ENCODE peak calls at places on chromosomes 1 and 21, in eight cellular contexts. J, W, M, U, X, T, P and Y are unnamed samples.

GRCh38 chr1:117036018-117036421 is 24.1 kb upstream of the TTF2 start:
- DNase-seq in J (no peak), W (no peak), M (no peak), U (no peak), X (no peak), T (no peak), P (peak; percentile 32), Y (no peak)

GRCh38 chr1:1941211-1941841 is 22.2 kb upstream of the TMEM52 start:
- DNase-seq in J (no peak), W (no peak), M (no peak), U (no peak), X (no peak), T (no peak), P (no peak), Y (no peak)

GRCh38 chr1:8595919-8596318 is 221.5 kb downstream of the RERE start:
- DNase-seq in J (peak; percentile 84), W (no peak), M (peak; percentile 58), U (no peak), X (no peak), T (no peak), P (no peak), Y (no peak)

GRCh38 chr21:35196128-35196527 is 147.0 kb upstream of the RUNX1 start:
- DNase-seq in J (no peak), W (no peak), M (no peak), U (no peak), X (no peak), T (no peak), P (no peak), Y (no peak)

GRCh38 chr1:45340816-45341215 is 576 bp upstream of the MUTYH start:
- DNase-seq in J (no peak), W (no peak), M (peak; percentile 18), U (no peak), X (peak; percentile 22), T (no peak), P (peak; percentile 10), Y (no peak)

GRCh38 chr1:76881726-76882125 is 14.4 kb downstream of the ST6GALNAC5 start:
- DNase-seq in J (no peak), W (no peak), M (no peak), U (no peak), X (no peak), T (no peak), P (no peak), Y (no peak)

GRCh38 chr1:145858238-145858936 is 494 bp downstream of the PIAS3 start:
- DNase-seq in J (peak; percentile 19), W (peak; percentile 77), M (peak; percentile 17), U (peak; percentile 83), X (peak; percentile 34), T (peak; percentile 51), P (peak; percentile 40), Y (peak; percentile 22)

GRCh38 chr1:173240609-173241008 is 33.5 kb upstream of the TNFSF4 start:
- DNase-seq in J (no peak), W (no peak), M (no peak), U (no peak), X (no peak), T (no peak), P (no peak), Y (no peak)

GRCh38 chr21:45286671-45287437 is 841 bp downstream of the POFUT2 start:
- DNase-seq in J (peak; percentile 15), W (no peak), M (no peak), U (peak; percentile 64), X (no peak), T (peak; percentile 28), P (no peak), Y (no peak)

GRCh38 chr1:165129568-165130164 is 226.8 kb downstream of the LMX1A start:
- DNase-seq in J (peak; percentile 9), W (peak; percentile 79), M (peak; percentile 23), U (no peak), X (peak; percentile 23), T (peak; percentile 67), P (peak; percentile 42), Y (peak; percentile 14)

GRCh38 chr1:7703321-7704213 is 67.5 kb upstream of the VAMP3 start:
- DNase-seq in J (no peak), W (peak; percentile 19), M (no peak), U (no peak), X (no peak), T (peak; percentile 28), P (no peak), Y (no peak)

GRCh38 chr1:95990033-95990432 is 731.6 kb upstream of the PTBP2 start:
- DNase-seq in J (no peak), W (no peak), M (no peak), U (no peak), X (no peak), T (no peak), P (no peak), Y (no peak)

GRCh38 chr1:201288007-201288406 is 4.7 kb downstream of the PKP1 start:
- DNase-seq in J (no peak), W (no peak), M (no peak), U (peak; percentile 28), X (no peak), T (no peak), P (no peak), Y (no peak)
- H3K4me3 ChIP-seq in J (no peak overlapping the region), W (no peak overlapping the region), M (no peak overlapping the region), U (no peak overlapping the region), X (no peak overlapping the region), T (no peak overlapping the region), P (no peak overlapping the region), Y (no peak overlapping the region)

GRCh38 chr1:98556521-98557158 is 104.9 kb upstream of the SNX7 start:
- DNase-seq in J (peak; percentile 22), W (no peak), M (peak; percentile 32), U (no peak), X (peak; percentile 46), T (no peak), P (peak; percentile 45), Y (peak; percentile 6)
- TF ChIP-seq CTCF in J (peak; percentile 45), W (peak; percentile 11), M (peak; percentile 54), U (no peak), X (peak; percentile 44), T (peak; percentile 13), P (peak; percentile 55), Y (peak; percentile 49)

GRCh38 chr1:234125283-234125682 is 220.8 kb downstream of the SLC35F3 start:
- DNase-seq in J (peak; percentile 44), W (peak; percentile 11), M (peak; percentile 3), U (no peak), X (peak; percentile 7), T (no peak), P (no peak), Y (peak; percentile 22)
- H3K4me3 ChIP-seq in J (no peak overlapping the region), W (no peak overlapping the region), M (no peak overlapping the region), U (no peak overlapping the region), X (no peak overlapping the region), T (no peak overlapping the region), P (no peak overlapping the region), Y (no peak overlapping the region)

DNA sequence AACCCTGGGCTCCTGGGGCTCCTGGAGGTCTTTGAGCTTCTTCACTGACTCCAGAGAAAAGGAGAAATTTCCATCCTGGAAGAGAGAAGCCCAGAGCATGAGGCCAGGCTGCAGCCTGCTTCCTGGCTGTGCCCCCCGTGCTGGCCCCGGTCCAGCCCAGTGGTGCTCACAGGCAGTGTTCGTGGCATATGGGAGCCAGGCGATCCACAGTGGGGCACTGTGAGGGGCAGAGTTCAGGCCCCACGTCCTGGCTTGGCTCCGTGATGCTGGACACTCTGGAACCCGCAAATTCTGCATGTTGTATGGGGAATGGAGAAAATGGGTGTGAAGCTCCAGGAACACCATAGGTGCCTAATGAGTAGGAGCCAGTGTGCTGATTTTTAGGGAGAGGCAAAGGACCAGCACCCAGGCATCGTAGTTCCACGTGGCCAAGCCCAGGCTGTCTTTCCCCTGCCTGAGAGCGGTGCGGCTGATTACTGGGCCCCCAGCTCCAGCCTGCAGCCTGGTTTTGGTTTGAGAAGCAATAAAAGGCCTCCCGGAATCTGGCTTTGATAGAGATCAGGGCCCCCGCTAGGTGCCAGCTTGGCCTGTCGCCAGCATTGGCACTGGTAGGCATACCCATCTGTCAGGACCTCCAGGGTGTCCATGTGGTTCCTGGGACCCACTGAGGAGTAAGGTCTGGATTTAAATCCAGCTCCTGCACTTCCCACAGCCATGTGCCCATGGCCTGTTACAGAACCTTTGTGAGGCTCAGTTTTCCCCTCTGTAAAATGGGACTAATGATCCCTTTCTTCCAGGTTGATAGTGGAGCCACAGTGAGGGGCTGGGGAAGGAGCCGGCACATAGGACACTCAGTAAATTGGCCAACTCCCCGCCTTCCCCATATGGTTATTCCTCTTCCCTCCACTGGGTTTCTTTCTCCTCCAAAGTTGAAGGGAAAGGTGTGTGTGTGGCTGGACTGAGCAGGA is 725 bp downstream of the GUCA2A start:
- DNase-seq in J (no peak), W (no peak), M (no peak), U (peak; percentile 56), X (no peak), T (no peak), P (no peak), Y (no peak)
- TF ChIP-seq CTCF in J (no peak), W (no peak), M (no peak), U (no peak), X (no peak), T (no peak), P (no peak), Y (no peak)

GRCh38 chr1:152109998-152110294 is 5.3 kb downstream of the TCHH start:
- DNase-seq in J (no peak), W (no peak), M (peak; percentile 7), U (no peak), X (no peak), T (no peak), P (peak; percentile 1), Y (no peak)
- H3K4me3 ChIP-seq in J (peak overlapping the region; percentile 29), W (no peak overlapping the region), M (peak overlapping the region; percentile 27), U (peak overlapping the region; percentile 41), X (peak overlapping the region; percentile 64), T (peak overlapping the region; percentile 27), P (peak overlapping the region; percentile 50), Y (peak overlapping the region; percentile 42)

GRCh38 chr1:240455228-240455821 is 156.6 kb downstream of the GREM2 start:
- DNase-seq in J (peak; percentile 22), W (peak; percentile 10), M (peak; percentile 42), U (no peak), X (peak; percentile 22), T (no peak), P (peak; percentile 47), Y (no peak)
- TF ChIP-seq CTCF in J (peak; percentile 62), W (peak; percentile 11), M (peak; percentile 67), U (peak; percentile 35), X (peak; percentile 45), T (no peak), P (peak; percentile 56), Y (peak; percentile 49)

GRCh38 chr1:110877776-110878175 is 4.8 kb downstream of the CD53 start:
- DNase-seq in J (no peak), W (no peak), M (no peak), U (no peak), X (no peak), T (no peak), P (no peak), Y (no peak)

GRCh38 chr1:110876748-110877341 is 3.9 kb downstream of the CD53 start:
- DNase-seq in J (no peak), W (no peak), M (no peak), U (no peak), X (no peak), T (no peak), P (no peak), Y (no peak)

GRCh38 chr1:110875216-110875731 is 2.3 kb downstream of the CD53 start:
- DNase-seq in J (no peak), W (peak; percentile 20), M (no peak), U (no peak), X (no peak), T (no peak), P (no peak), Y (no peak)

GRCh38 chr1:110878993-110879392 is 6.0 kb downstream of the CD53 start:
- DNase-seq in J (no peak), W (no peak), M (no peak), U (no peak), X (no peak), T (no peak), P (no peak), Y (no peak)

GRCh38 chr1:110877364-110877763 is 4.4 kb downstream of the CD53 start:
- DNase-seq in J (no peak), W (no peak), M (no peak), U (no peak), X (no peak), T (no peak), P (no peak), Y (no peak)
- H3K4me3 ChIP-seq in J (no peak overlapping the region), W (no peak overlapping the region), M (no peak overlapping the region), U (no peak overlapping the region), X (no peak overlapping the region), T (no peak overlapping the region), P (no peak overlapping the region), Y (no peak overlapping the region)